ENCODE peak calls at places on chromosome 15, in ten cellular contexts. O is fibroblast of lung, X is H9, S is retinal pigment epithelial cell, Z is HFF-Myc, D is left ventricle myocardium inferior, L is fibroblast of the aortic adventitia, C is glutamatergic neuron, W is GM20000, J is nephron progenitor cell. P is an unnamed sample.

GRCh38 chr15:82135645-82136044 is 89.8 kb upstream of the MEX3B start:
- DNase-seq in X (no peak), S (no peak), O (peak), L (peak), J (no peak), D (no peak), W (no peak), C (no peak), Z (no peak), P (no peak)

GRCh38 chr15:72306211-72306785 is 13.7 kb downstream of the CELF6 start:
- DNase-seq in Z (no peak), J (peak), L (peak), D (no peak), S (no peak), O (peak), W (no peak), X (peak), C (peak), P (no peak)

GRCh38 chr15:77628010-77628409 is 4.7 kb downstream of the LINGO1 start:
- DNase-seq in L (no peak), S (no peak), Z (no peak), J (no peak), O (no peak), X (no peak), W (no peak), C (no peak), D (no peak), P (no peak)

GRCh38 chr15:90531147-90531546 is 1.4 kb downstream of the CRTC3 start:
- DNase-seq in W (no peak), J (no peak), O (no peak), S (no peak), L (no peak), D (no peak), C (no peak), X (no peak), Z (no peak), P (no peak)

GRCh38 chr15:35713733-35714132 is 167.8 kb upstream of the DPH6 start:
- DNase-seq in Z (no peak), S (peak), C (no peak), O (peak), J (no peak), D (no peak), X (no peak), W (no peak), L (peak), P (no peak)

GRCh38 chr15:83644453-83644852 is 9.5 kb upstream of the ADAMTSL3 start:
- DNase-seq in Z (no peak), X (no peak), J (no peak), C (no peak), O (no peak), D (no peak), W (no peak), L (no peak), S (no peak), P (no peak)

GRCh38 chr15:51065781-51066180 is 28.9 kb downstream of the TNFAIP8L3 start:
- DNase-seq in L (no peak), J (no peak), S (no peak), O (no peak), D (no peak), X (no peak), Z (no peak), C (no peak), W (no peak), P (no peak)

GRCh38 chr15:38745136-38745535 is 180.5 kb upstream of the RASGRP1 start:
- DNase-seq in L (no peak), S (peak), W (no peak), O (peak), J (no peak), Z (no peak), C (no peak), X (no peak), D (no peak), P (no peak)

GRCh38 chr15:70341566-70341965 is 243.8 kb upstream of the TLE3 start:
- DNase-seq in C (no peak), S (no peak), J (no peak), O (no peak), D (no peak), X (peak), Z (no peak), L (no peak), W (no peak), P (no peak)

GRCh38 chr15:90364251-90364650 is 12.2 kb downstream of the ZNF774 start:
- DNase-seq in O (peak), L (peak), S (peak), D (no peak), C (no peak), W (no peak), X (no peak), J (no peak), Z (no peak), P (no peak)

GRCh38 chr15:100721758-100722550 is 119.6 kb downstream of the ASB7 start:
- DNase-seq in L (peak), X (peak), C (no peak), Z (peak), W (no peak), D (peak), O (peak), S (peak), J (no peak), P (no peak)

GRCh38 chr15:70778258-70779076 is 15.1 kb upstream of the UACA start:
- DNase-seq in S (no peak), O (peak), L (peak), X (no peak), W (no peak), D (no peak), Z (no peak), J (no peak), C (no peak), P (no peak)

GRCh38 chr15:57994468-57995154 is 70.9 kb downstream of the ALDH1A2 start:
- DNase-seq in W (no peak), C (no peak), O (no peak), S (no peak), Z (peak), J (no peak), X (no peak), D (no peak), L (no peak), P (no peak)

GRCh38 chr15:59299919-59300617 is 72.6 kb downstream of the MYO1E start:
- DNase-seq in O (peak), C (no peak), X (no peak), W (peak), D (peak), Z (peak), S (peak), J (no peak), L (peak), P (no peak)

GRCh38 chr15:62846805-62847481 is 195.6 kb upstream of the TPM1 start:
- DNase-seq in L (no peak), X (no peak), J (no peak), O (no peak), Z (no peak), W (no peak), C (no peak), S (no peak), D (no peak), P (no peak)

GRCh38 chr15:77083381-77084160 is 12.7 kb upstream of the TSPAN3 start:
- DNase-seq in S (peak), C (no peak), Z (no peak), L (peak), X (peak), O (peak), W (peak), D (peak), J (peak), P (peak)

GRCh38 chr15:58064119-58065010 is 1.1 kb downstream of the ALDH1A2 start:
- DNase-seq in D (no peak), C (no peak), S (no peak), O (no peak), L (no peak), Z (no peak), X (no peak), W (no peak), J (no peak), P (no peak)

GRCh38 chr15:50181206-50181982 is 602 bp upstream of the SLC27A2 start:
- DNase-seq in W (no peak), O (no peak), S (no peak), X (peak), L (no peak), C (peak), D (no peak), Z (no peak), J (no peak), P (no peak)

GRCh38 chr15:62382046-62382445 is 217.0 kb upstream of the C2CD4B start:
- DNase-seq in C (no peak), L (no peak), O (no peak), S (no peak), W (no peak), J (no peak), D (no peak), Z (no peak), X (no peak), P (no peak)

GRCh38 chr15:23467110-23467600 is 20.1 kb upstream of the GOLGA6L2 start:
- DNase-seq in L (peak), W (peak), O (peak), S (no peak), Z (peak), X (no peak), C (no peak), D (no peak), J (no peak), P (no peak)

GRCh38 chr15:82864967-82865366 is 55.5 kb downstream of the WHAMM start:
- DNase-seq in W (no peak), J (no peak), C (no peak), X (peak), S (no peak), O (no peak), D (no peak), Z (no peak), L (no peak), P (no peak)

GRCh38 chr15:56679247-56679646 is 54.1 kb downstream of the ZNF280D start:
- DNase-seq in O (no peak), W (no peak), Z (no peak), L (no peak), S (no peak), J (no peak), C (no peak), X (no peak), D (no peak), P (no peak)

GRCh38 chr15:78075490-78076230 is 1.9 kb downstream of the TBC1D2B start:
- DNase-seq in W (no peak), O (peak), J (peak), D (no peak), Z (no peak), X (peak), L (peak), S (peak), C (peak), P (no peak)

GRCh38 chr15:60945196-60945595 is 283.9 kb downstream of the RORA start:
- DNase-seq in X (no peak), W (no peak), S (no peak), J (no peak), L (peak), O (no peak), C (no peak), Z (no peak), D (peak), P (no peak)

GRCh38 chr15:60115579-60116415 is 111.7 kb downstream of the FOXB1 start:
- DNase-seq in O (peak), C (no peak), W (no peak), Z (no peak), D (no peak), L (peak), X (no peak), S (no peak), J (no peak), P (no peak)

GRCh38 chr15:36545451-36545992 is 33.9 kb upstream of the CDIN1 start:
- DNase-seq in C (no peak), S (no peak), J (no peak), L (no peak), X (no peak), W (no peak), Z (no peak), O (no peak), D (no peak), P (no peak)

DNA sequence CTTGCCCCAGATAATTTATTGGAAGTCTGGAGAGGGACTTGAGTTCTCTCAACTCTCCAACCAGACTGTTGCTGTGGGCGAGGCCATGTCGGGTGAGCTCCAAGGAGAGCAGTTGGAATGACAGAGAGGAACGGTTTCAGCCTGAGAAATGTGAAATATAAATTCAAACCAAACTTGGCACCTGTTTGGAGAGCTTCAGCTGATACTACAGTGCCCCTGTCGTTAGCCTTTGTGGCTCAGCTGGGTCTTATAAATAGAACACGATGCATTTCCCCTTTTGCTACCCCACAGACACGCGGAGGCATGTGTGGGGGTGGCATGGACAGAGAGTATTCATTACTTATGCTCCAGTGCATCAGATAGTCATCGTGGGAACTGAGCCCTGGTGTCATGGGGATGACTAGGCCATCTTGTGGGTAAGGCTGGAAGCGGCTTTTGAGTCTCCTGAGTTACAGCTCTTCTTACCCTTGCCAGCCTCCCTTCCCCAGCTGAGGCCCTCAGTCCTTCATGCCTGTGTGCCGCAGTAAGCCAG is 15.6 kb downstream of the SMAD3 start:
- DNase-seq in C (no peak), J (no peak), O (peak), Z (no peak), X (no peak), D (peak), L (peak), S (peak), W (peak), P (no peak)
- TF ChIP-seq CTCF in C (no peak), J (no peak), O (peak), Z (no peak), X (peak), D (no peak), L (peak), S (peak), W (peak), P (no peak)

DNA sequence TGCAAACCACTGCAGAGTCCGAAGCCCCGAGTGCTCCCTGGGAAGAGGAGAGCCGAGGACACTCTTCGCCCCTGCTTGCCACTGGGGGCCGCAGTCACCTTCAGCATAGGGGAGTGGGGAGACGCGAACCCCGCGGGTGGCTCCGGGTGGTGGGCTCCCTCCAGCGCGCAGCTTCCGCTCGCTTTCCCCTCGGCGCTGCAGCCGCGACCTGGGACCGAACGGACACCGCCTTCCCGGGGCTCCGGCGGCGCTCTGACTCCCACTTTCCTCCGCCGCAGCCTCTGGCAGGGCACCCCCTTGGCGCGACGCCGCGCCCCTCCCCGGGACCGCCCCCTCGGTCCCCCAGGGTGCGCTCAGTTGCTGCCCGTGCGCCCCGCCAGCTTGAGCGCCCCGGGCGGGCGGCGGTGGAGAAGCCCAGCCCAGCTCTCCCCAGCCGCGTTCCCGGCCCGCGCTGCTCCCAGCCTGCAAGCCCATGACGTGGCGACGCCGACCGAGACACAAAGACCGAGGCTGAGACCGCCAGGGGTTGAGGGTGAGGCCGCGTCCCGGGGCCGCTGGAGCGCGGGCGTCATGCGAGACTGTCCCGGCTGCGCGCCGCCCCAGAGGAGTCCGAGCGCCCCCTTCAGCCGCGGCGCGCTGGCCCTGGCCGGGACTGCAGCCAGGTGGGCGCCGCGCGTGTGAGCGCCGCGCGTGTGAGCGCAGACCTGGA is at the start of gene MINAR1:
- DNase-seq in L (peak), D (no peak), C (peak), X (peak), Z (no peak), S (peak), J (peak), O (peak), W (peak), P (peak)
- TF ChIP-seq CTCF in L (no peak), D (no peak), C (peak), X (peak), Z (no peak), S (peak), J (peak), O (no peak), W (no peak), P (peak)

GRCh38 chr15:25689592-25689991 is 173.5 kb downstream of the ATP10A start:
- DNase-seq in L (no peak), Z (no peak), S (no peak), X (peak), J (no peak), W (no peak), D (no peak), C (no peak), O (no peak), P (no peak)

GRCh38 chr15:25690673-25691543 is 172.2 kb downstream of the ATP10A start:
- DNase-seq in X (no peak), O (peak), J (no peak), D (no peak), S (peak), C (no peak), Z (no peak), L (peak), W (no peak), P (no peak)

GRCh38 chr15:25694238-25694584 is 168.9 kb downstream of the ATP10A start:
- DNase-seq in L (no peak), S (no peak), C (no peak), J (no peak), D (no peak), O (no peak), W (no peak), X (no peak), Z (no peak), P (no peak)

GRCh38 chr15:25693321-25694237 is 169.5 kb downstream of the ATP10A start:
- DNase-seq in X (peak), D (peak), W (no peak), C (peak), L (peak), Z (no peak), S (no peak), O (peak), J (peak), P (peak)

DNA sequence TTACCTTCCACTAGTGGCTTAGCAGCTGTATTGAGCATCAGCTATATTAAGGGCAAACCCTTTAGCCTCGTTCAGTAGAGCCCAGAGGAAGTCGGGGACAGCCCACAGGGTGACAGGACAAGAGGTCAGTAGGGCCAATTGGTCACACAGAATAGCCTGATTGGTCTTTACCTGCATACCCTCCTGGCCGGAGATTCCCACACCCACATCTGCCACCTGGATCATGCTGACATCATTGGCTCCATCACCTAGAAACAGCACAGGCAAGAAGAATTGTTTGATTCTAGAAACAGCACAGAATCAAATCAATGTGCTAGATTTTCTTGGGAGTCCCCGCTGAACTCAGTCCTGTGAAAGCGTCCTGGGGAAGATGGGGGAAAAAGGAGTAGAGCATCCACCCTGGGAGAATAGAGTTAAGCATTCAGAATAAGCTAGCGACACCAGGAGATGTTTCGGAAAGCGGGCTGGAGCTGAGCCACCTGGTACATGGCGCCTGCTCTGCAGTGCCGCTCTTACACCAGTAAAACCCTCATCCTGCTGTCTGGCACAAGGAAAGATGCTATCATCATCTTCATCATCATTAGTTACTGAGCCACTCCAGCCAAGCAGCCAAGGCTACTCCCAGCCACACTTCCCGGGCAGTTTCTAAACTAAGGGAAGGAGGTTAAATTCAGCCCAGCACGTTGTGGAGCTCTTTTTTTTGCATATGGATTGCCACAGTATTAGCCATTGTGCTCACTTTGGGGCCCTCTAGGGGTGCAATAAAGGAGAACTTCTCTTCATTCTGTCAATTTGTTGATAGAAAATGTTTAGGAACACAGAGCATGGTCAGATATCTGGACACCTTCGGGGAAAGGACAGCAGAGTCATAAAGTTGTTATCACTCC is 171.3 kb downstream of the ATP10A start:
- DNase-seq in J (no peak), O (no peak), L (peak), X (no peak), D (no peak), C (no peak), S (no peak), W (no peak), Z (no peak), P (no peak)
- TF ChIP-seq CTCF in J (no peak), O (peak), L (peak), X (peak), D (peak), C (no peak), S (peak), W (no peak), Z (peak), P (peak)

GRCh38 chr15:88620995-88621772 is at the start of gene AEN:
- DNase-seq in O (peak), S (peak), X (peak), Z (peak), C (peak), L (peak), D (peak), W (peak), J (peak), P (peak)
- TF ChIP-seq CTCF in O (no peak), S (no peak), X (no peak), Z (no peak), C (no peak), L (no peak), D (peak), W (no peak), J (no peak), P (peak)

GRCh38 chr15:80856400-80856799 is 77.2 kb downstream of the CEMIP start:
- DNase-seq in S (no peak), L (no peak), O (no peak), X (no peak), J (no peak), C (no peak), D (no peak), Z (no peak), W (no peak), P (no peak)
- TF ChIP-seq CTCF in S (peak), L (peak), O (peak), X (peak), J (peak), C (peak), D (no peak), Z (peak), W (no peak), P (peak)

GRCh38 chr15:85452436-85452835 is 72.0 kb downstream of the AKAP13 start:
- DNase-seq in L (no peak), D (no peak), Z (no peak), W (no peak), X (no peak), S (no peak), O (no peak), J (no peak), C (no peak), P (no peak)

GRCh38 chr15:85455851-85456250 is 75.4 kb downstream of the AKAP13 start:
- DNase-seq in D (no peak), X (no peak), J (no peak), W (no peak), S (no peak), Z (no peak), O (no peak), C (no peak), L (no peak), P (no peak)

GRCh38 chr15:85453144-85453872 is 72.9 kb downstream of the AKAP13 start:
- DNase-seq in J (no peak), X (no peak), S (no peak), Z (no peak), C (no peak), W (no peak), L (no peak), O (no peak), D (no peak), P (no peak)

GRCh38 chr15:85456798-85457197 is 76.4 kb downstream of the AKAP13 start:
- DNase-seq in O (no peak), W (no peak), C (no peak), J (no peak), L (no peak), S (no peak), X (no peak), Z (no peak), D (no peak), P (no peak)

GRCh38 chr15:85454403-85454802 is 74.0 kb downstream of the AKAP13 start:
- DNase-seq in J (no peak), O (no peak), W (no peak), S (no peak), D (no peak), X (no peak), L (no peak), Z (no peak), C (no peak), P (no peak)
- TF ChIP-seq CTCF in J (no peak), O (no peak), W (no peak), S (no peak), D (no peak), X (no peak), L (no peak), Z (no peak), C (no peak), P (peak)

GRCh38 chr15:75758071-75758872 is 45.6 kb upstream of the CSPG4 start:
- DNase-seq in S (peak), O (peak), L (peak), Z (peak), J (peak), C (peak), W (peak), X (peak), D (peak), P (peak)
- TF ChIP-seq CTCF in S (peak), O (peak), L (peak), Z (peak), J (no peak), C (no peak), W (no peak), X (peak), D (peak), P (peak)

P was measured in progenitor cell of endocrine pancreas.